ENCODE peak calls at places on chromosome 18, in five cellular contexts. E, K, M, I and Q are unnamed samples.

GRCh38 chr18:57819671-57820460 is 16.8 kb upstream of the ATP8B1 start:
- DNase-seq in I (peak), K (peak), E (peak), M (peak), Q (peak)

GRCh38 chr18:49025767-49026500 is 75.2 kb upstream of the SMAD7 start:
- DNase-seq in E (no peak), M (no peak), I (no peak), K (no peak), Q (peak)

GRCh38 chr18:47470941-47471340 is 219.5 kb upstream of the SKOR2 start:
- DNase-seq in M (no peak), E (no peak), K (no peak), I (no peak), Q (no peak)

GRCh38 chr18:34801769-34802168 is 91.7 kb downstream of the DTNA start:
- DNase-seq in I (peak), K (peak), M (no peak), E (no peak), Q (no peak)

GRCh38 chr18:464311-464659 is 36.2 kb downstream of the COLEC12 start:
- DNase-seq in E (no peak), I (no peak), K (no peak), M (no peak), Q (no peak)

GRCh38 chr18:22667616-22668422 is 250.1 kb upstream of the CTAGE1 start:
- DNase-seq in K (peak), E (no peak), M (no peak), I (peak), Q (no peak)

GRCh38 chr18:5632041-5632440 is 88.2 kb upstream of the EPB41L3 start:
- DNase-seq in I (no peak), K (no peak), E (no peak), M (no peak), Q (no peak)

GRCh38 chr18:50748243-50749229 is 71.3 kb downstream of the MRO start:
- DNase-seq in K (no peak), I (peak), E (no peak), M (no peak), Q (no peak)

GRCh38 chr18:37481491-37481890 is 84.1 kb downstream of the CELF4 start:
- DNase-seq in I (no peak), E (no peak), M (no peak), K (no peak), Q (no peak)

DNA sequence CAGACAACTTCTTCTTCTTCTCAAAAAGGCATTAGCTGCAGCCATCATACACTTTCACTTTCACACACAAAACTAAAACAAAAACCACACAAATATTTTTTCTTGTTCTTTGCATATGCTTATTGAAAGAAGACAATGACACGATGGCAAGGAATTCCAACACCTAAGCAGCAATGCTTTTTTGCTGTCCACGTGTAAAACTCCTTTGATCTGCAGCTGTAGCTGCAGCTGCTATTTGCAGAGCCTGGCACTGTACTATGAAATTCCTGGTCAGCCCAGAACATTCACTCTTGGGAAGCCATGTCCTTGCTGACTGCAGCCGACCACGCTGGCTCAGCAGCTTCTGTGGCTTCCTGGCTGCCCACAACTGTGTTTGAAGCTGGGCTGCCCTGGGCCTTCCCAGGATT is 316.2 kb downstream of the CDH2 start:
- DNase-seq in K (peak), M (no peak), I (peak), E (no peak), Q (no peak)
- H3K4me3 ChIP-seq in K (no peak), M (no peak), I (no peak), E (no peak), Q (no peak)

GRCh38 chr18:61323951-61324350 is 9.3 kb upstream of the CDH20 start:
- DNase-seq in M (no peak), K (no peak), I (no peak), E (no peak), Q (no peak)

GRCh38 chr18:61326407-61326806 is 6.8 kb upstream of the CDH20 start:
- DNase-seq in M (no peak), E (no peak), K (no peak), I (no peak), Q (no peak)

GRCh38 chr18:61322265-61322873 is 10.9 kb upstream of the CDH20 start:
- DNase-seq in E (peak), M (peak), K (peak), I (peak), Q (peak)
- TF ChIP-seq CTCF in E (no peak), M (peak), K (peak), I (peak), Q (peak)

GRCh38 chr18:36189486-36189885 is 2.2 kb downstream of the MOCOS start:
- DNase-seq in I (no peak), M (no peak), E (peak), K (no peak), Q (no peak)

GRCh38 chr18:36187826-36188721 is 777 bp downstream of the MOCOS start:
- DNase-seq in E (peak), K (no peak), M (no peak), I (no peak), Q (peak)

GRCh38 chr18:36187138-36187825 is at the start of gene MOCOS:
- DNase-seq in E (peak), K (peak), M (peak), I (peak), Q (peak)

GRCh38 chr18:36186461-36187137 is 698 bp upstream of the MOCOS start:
- DNase-seq in I (no peak), M (peak), K (peak), E (peak), Q (peak)

GRCh38 chr18:36188912-36189311 is 1.6 kb downstream of the MOCOS start:
- DNase-seq in K (no peak), M (no peak), I (no peak), E (peak), Q (no peak)
- H3K4me3 ChIP-seq in K (no peak), M (no peak), I (no peak), E (peak), Q (no peak)

DNA sequence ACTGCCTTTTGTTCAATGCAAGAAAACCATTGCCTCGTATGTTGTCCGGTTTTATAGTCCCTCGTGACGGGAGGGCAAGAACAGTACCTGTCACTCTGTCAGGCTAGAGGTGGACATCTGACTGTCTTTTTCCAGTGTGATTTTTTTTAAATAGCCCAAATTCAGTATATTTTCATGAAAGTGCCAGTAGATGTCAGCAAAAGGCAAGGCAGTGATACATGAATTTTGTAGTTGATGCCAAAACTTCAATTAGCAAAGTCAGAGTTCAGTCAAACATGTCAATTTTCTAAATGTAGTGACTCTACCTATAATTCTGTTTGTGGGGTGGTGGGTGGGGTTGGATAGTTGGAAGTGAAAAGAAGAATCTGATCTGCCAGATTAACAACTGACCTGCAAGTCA is 296.0 kb upstream of the MC4R start:
- DNase-seq in K (no peak), E (no peak), M (no peak), I (peak), Q (no peak)
- TF ChIP-seq CTCF in K (no peak), E (no peak), M (no peak), I (no peak), Q (no peak)

GRCh38 chr18:13217466-13217961 is 1.0 kb upstream of the LDLRAD4 start:
- DNase-seq in M (peak), E (peak), K (peak), I (peak), Q (peak)
- H3K4me3 ChIP-seq in M (peak), E (peak), K (no peak), I (peak), Q (peak)

GRCh38 chr18:11548940-11549551 is 60.4 kb upstream of the SLC35G4 start:
- DNase-seq in K (no peak), I (no peak), E (no peak), M (no peak), Q (no peak)
- TF ChIP-seq CTCF in K (no peak), I (no peak), E (no peak), M (no peak), Q (no peak)

GRCh38 chr18:79797518-79798345 is at the start of gene KCNG2:
- DNase-seq in E (no peak), I (peak), M (no peak), K (peak), Q (no peak)

GRCh38 chr18:79798346-79798998 is 734 bp downstream of the KCNG2 start:
- DNase-seq in E (no peak), I (no peak), M (no peak), K (peak), Q (no peak)

GRCh38 chr18:79800353-79801180 is 2.8 kb downstream of the KCNG2 start:
- DNase-seq in E (no peak), M (no peak), K (no peak), I (no peak), Q (no peak)

GRCh38 chr18:79799619-79800352 is 2.0 kb downstream of the KCNG2 start:
- DNase-seq in M (no peak), E (peak), K (peak), I (no peak), Q (no peak)

GRCh38 chr18:79798999-79799370 is 1.2 kb downstream of the KCNG2 start:
- DNase-seq in M (no peak), K (peak), E (peak), I (no peak), Q (no peak)
- H3K4me3 ChIP-seq in M (no peak), K (peak), E (peak), I (peak), Q (peak)